ENCODE peak calls at places on chromosomes 12 and 14, in five cellular contexts. S, D, B, I and M are unnamed samples. For H3K36me3 and H3K9me3, the result is how much of the 10 kb centered on the place peaks cover.

GRCh38 chr12:47184813-47185212 is 105.1 kb upstream of the AMIGO2 start:
- DNase-seq in S (no peak), D (no peak), B (no peak), I (no peak), M (peak)

GRCh38 chr12:8860165-8860961 is 37.9 kb downstream of the A2ML1 start:
- DNase-seq in S (peak), D (no peak), B (peak), I (peak), M (peak)

GRCh38 chr14:70156602-70157001 is 32.1 kb downstream of the SLC8A3 start:
- DNase-seq in S (no peak), D (no peak), B (no peak), I (no peak), M (no peak)

GRCh38 chr14:24252289-24253124 is 10.1 kb upstream of the TINF2 start:
- DNase-seq in S (no peak), D (no peak), B (no peak), I (no peak), M (no peak)

GRCh38 chr12:51726931-51727330 is 121.6 kb downstream of the FIGNL2 start:
- DNase-seq in S (no peak), D (no peak), B (no peak), I (no peak), M (no peak)

GRCh38 chr14:104856157-104856868 is 8.8 kb upstream of the CEP170B start:
- DNase-seq in S (no peak), D (peak), B (no peak), I (no peak), M (no peak)

GRCh38 chr12:117030187-117030896 is 68.9 kb downstream of the TESC start:
- DNase-seq in S (no peak), D (no peak), B (no peak), I (no peak), M (peak)

GRCh38 chr12:116615141-116615861 is 56.1 kb downstream of the MAP1LC3B2 start:
- DNase-seq in S (no peak), D (no peak), B (no peak), I (no peak), M (no peak)

GRCh38 chr14:95133282-95133681 is 24.0 kb downstream of the DICER1 start:
- DNase-seq in S (no peak), D (no peak), B (no peak), I (no peak), M (no peak)

GRCh38 chr12:68378859-68379628 is 46.9 kb upstream of the MDM1 start:
- DNase-seq in S (peak), D (no peak), B (no peak), I (no peak), M (no peak)

GRCh38 chr14:22650046-22650739 is 6.0 kb upstream of the OR6J1 start:
- DNase-seq in S (no peak), D (no peak), B (no peak), I (no peak), M (no peak)

GRCh38 chr14:105857816-105858675 is 331.7 kb downstream of the TMEM121 start:
- DNase-seq in S (no peak), D (peak), B (no peak), I (no peak), M (no peak)

GRCh38 chr12:116324684-116325664 is 47.5 kb upstream of the MED13L start:
- DNase-seq in S (no peak), D (no peak), B (no peak), I (no peak), M (no peak)

GRCh38 chr14:102795060-102795925 is 18.0 kb downstream of the TRAF3 start:
- DNase-seq in S (peak), D (no peak), B (no peak), I (no peak), M (peak)

GRCh38 chr12:95204141-95204866 is 13.0 kb downstream of the FGD6 start:
- DNase-seq in S (peak), D (no peak), B (peak), I (no peak), M (peak)

GRCh38 chr12:69933115-69933552 is 108.1 kb downstream of the MYRFL start:
- DNase-seq in S (no peak), D (no peak), B (no peak), I (no peak), M (no peak)

GRCh38 chr12:95224202-95225170 is 6.9 kb downstream of the VEZT start:
- DNase-seq in S (peak), D (no peak), B (no peak), I (no peak), M (no peak)

GRCh38 chr12:14995583-14996425 is 23.0 kb downstream of the PDE6H start:
- DNase-seq in S (peak), D (no peak), B (peak), I (no peak), M (no peak)

GRCh38 chr12:54059668-54060067 is 6.0 kb downstream of the HOXC4 start:
- DNase-seq in S (no peak), D (no peak), B (no peak), I (no peak), M (no peak)

GRCh38 chr14:60968671-60969070 is 12.2 kb downstream of the TRMT5 start:
- DNase-seq in S (no peak), D (no peak), B (no peak), I (no peak), M (no peak)

GRCh38 chr12:25558566-25558965 is 5.5 kb upstream of the LMNTD1 start:
- DNase-seq in S (no peak), D (no peak), B (no peak), I (no peak), M (no peak)

GRCh38 chr12:13437541-13437940 is 241.0 kb downstream of the EMP1 start:
- DNase-seq in S (no peak), D (no peak), B (peak), I (no peak), M (no peak)

GRCh38 chr12:57011438-57012424 is 4.6 kb downstream of the TAC3 start:
- DNase-seq in S (no peak), D (no peak), B (no peak), I (no peak), M (no peak)

GRCh38 chr14:62143235-62143634 is 381.0 kb downstream of the SNAPC1 start:
- DNase-seq in S (peak), D (no peak), B (no peak), I (no peak), M (no peak)

GRCh38 chr12:63826002-63826585 is 18.4 kb upstream of the SRGAP1 start:
- DNase-seq in S (peak), D (peak), B (peak), I (no peak), M (no peak)

GRCh38 chr12:49369723-49370145 is 2.5 kb downstream of the SPATS2 start:
- DNase-seq in S (peak), D (peak), B (no peak), I (no peak), M (peak)

GRCh38 chr12:54983536-54984102 is 943 bp downstream of the TESPA1 start:
- DNase-seq in S (no peak), D (no peak), B (no peak), I (no peak), M (no peak)

GRCh38 chr14:89349196-89350008 is 67.6 kb downstream of the FOXN3 start:
- DNase-seq in S (peak), D (peak), B (no peak), I (no peak), M (peak)

GRCh38 chr12:32504626-32505025 is 105.3 kb downstream of the FGD4 start:
- DNase-seq in S (peak), D (no peak), B (no peak), I (no peak), M (no peak)

GRCh38 chr14:34301107-34301734 is 160.8 kb downstream of the SPTSSA start:
- DNase-seq in S (peak), D (peak), B (peak), I (no peak), M (peak)
- TF ChIP-seq CTCF in S (peak), D (peak), B (peak), I (peak), M (peak)

DNA sequence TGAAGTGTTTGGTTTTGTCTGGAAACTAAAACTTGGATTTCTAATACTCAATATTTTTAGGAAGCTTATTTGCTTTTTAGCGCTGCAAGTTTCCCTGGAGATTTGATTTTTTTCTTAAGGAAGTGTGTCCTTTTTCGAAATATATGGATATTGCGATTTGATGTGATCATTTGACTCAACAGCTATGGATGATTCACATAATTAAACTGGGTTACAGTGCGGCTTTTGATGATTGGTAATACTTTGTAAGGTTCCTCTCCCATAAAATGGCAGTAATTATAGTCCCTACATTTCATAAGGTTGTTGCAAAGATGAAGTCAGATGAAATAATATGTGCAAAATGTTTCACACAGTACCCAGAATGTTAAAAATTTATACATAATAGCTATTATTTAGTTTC is 13.1 kb downstream of the LDHB start:
- DNase-seq in S (peak), D (no peak), B (no peak), I (no peak), M (no peak)
- H3K36me3 ChIP-seq in S (under half), D (half or more), B (half or more), I (under half), M (under half)

GRCh38 chr14:55107766-55108554 is 21.1 kb upstream of the LGALS3 start:
- DNase-seq in S (peak), D (peak), B (peak), I (peak), M (peak)

GRCh38 chr14:55102141-55102547 is 26.9 kb upstream of the LGALS3 start:
- DNase-seq in S (peak), D (no peak), B (no peak), I (peak), M (peak)

GRCh38 chr14:55104051-55104954 is 24.7 kb upstream of the LGALS3 start:
- DNase-seq in S (no peak), D (no peak), B (no peak), I (no peak), M (no peak)

GRCh38 chr14:55103005-55103640 is 25.9 kb upstream of the LGALS3 start:
- DNase-seq in S (peak), D (no peak), B (peak), I (peak), M (peak)

GRCh38 chr14:55105991-55106390 is 23.1 kb upstream of the LGALS3 start:
- DNase-seq in S (no peak), D (no peak), B (no peak), I (no peak), M (no peak)
- H3K9me3 ChIP-seq in S (under half), D (under half), B (under half), I (under half), M (under half)

DNA sequence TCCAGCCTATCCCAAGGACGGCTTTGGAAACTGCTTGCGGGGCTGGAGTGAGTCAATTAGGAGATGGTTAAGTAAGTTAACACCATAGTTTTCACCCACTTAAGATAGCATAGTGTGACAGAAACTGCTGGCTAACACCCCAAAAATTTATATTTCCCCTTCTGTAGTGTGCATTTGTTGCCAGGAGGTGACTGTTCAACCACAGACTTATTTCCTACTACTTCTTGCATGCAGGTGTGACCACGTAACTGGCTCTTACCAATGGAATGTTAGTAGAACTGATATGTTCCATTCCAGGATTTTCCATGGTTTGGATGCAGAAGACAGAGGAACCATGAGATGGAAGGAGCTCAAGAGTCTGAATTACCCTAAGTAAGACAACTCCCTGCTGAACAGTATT is 52.9 kb upstream of the SLC35F4 start:
- DNase-seq in S (no peak), D (no peak), B (no peak), I (no peak), M (no peak)
- TF ChIP-seq CTCF in S (no peak), D (no peak), B (no peak), I (no peak), M (no peak)

GRCh38 chr12:111451649-111452129 is 46.0 kb downstream of the SH2B3 start:
- DNase-seq in S (peak), D (no peak), B (peak), I (no peak), M (no peak)
- H3K36me3 ChIP-seq in S (under half), D (half or more), B (under half), I (under half), M (under half)

GRCh38 chr14:29800961-29801360 is 126.7 kb downstream of the PRKD1 start:
- DNase-seq in S (no peak), D (no peak), B (no peak), I (no peak), M (no peak)

GRCh38 chr14:29798776-29799175 is 128.9 kb downstream of the PRKD1 start:
- DNase-seq in S (no peak), D (no peak), B (no peak), I (no peak), M (no peak)

GRCh38 chr14:29796853-29797252 is 130.8 kb downstream of the PRKD1 start:
- DNase-seq in S (no peak), D (no peak), B (no peak), I (no peak), M (no peak)

GRCh38 chr14:29799718-29800117 is 127.9 kb downstream of the PRKD1 start:
- DNase-seq in S (peak), D (no peak), B (no peak), I (no peak), M (no peak)

DNA sequence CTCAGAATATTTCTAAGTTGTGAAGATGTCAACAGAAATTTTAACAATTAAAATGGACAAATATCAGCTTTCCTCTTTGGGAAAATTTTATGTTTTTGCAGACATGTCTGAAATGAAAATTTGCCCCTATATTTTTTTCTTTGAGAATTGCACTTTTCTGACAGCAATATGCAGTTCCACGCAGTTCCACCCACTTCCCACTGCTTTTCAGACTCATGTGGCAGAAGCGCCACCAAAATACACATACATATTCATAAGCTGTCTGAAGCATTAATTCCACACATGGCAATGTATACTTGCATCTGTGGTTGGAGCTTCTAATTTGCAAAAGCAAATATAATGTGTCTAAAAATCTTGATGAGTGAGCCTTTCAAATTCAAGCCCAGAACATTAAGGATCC is 129.6 kb downstream of the PRKD1 start:
- DNase-seq in S (no peak), D (no peak), B (no peak), I (no peak), M (no peak)
- H3K9me3 ChIP-seq in S (under half), D (under half), B (under half), I (under half), M (under half)

GRCh38 chr14:33061667-33062325 is 123.1 kb downstream of the NPAS3 start:
- DNase-seq in S (no peak), D (no peak), B (no peak), I (no peak), M (no peak)
- TF ChIP-seq CTCF in S (no peak), D (no peak), B (no peak), I (no peak), M (no peak)

GRCh38 chr14:99430491-99430890 is 50.2 kb downstream of the SETD3 start:
- DNase-seq in S (no peak), D (peak), B (no peak), I (no peak), M (peak)

GRCh38 chr14:99436247-99437180 is 44.1 kb downstream of the SETD3 start:
- DNase-seq in S (no peak), D (no peak), B (no peak), I (no peak), M (no peak)

GRCh38 chr14:99427632-99428315 is 52.9 kb downstream of the SETD3 start:
- DNase-seq in S (no peak), D (peak), B (no peak), I (no peak), M (peak)

GRCh38 chr14:99435327-99435726 is 45.3 kb downstream of the SETD3 start:
- DNase-seq in S (no peak), D (no peak), B (no peak), I (no peak), M (no peak)

GRCh38 chr14:99432491-99432890 is 48.2 kb downstream of the SETD3 start:
- DNase-seq in S (no peak), D (no peak), B (no peak), I (no peak), M (no peak)
- H3K36me3 ChIP-seq in S (under half), D (under half), B (under half), I (under half), M (under half)

GRCh38 chr12:34599530-34600513 is 577.5 kb downstream of the ALG10 start:
- DNase-seq in S (no peak), D (no peak), B (no peak), I (peak), M (no peak)
- H3K9me3 ChIP-seq in S (under half), D (under half), B (under half), I (under half), M (under half)

GRCh38 chr14:73489481-73490175 is 1.1 kb upstream of the RIOX1 start:
- DNase-seq in S (no peak), D (no peak), B (no peak), I (no peak), M (no peak)
- TF ChIP-seq CTCF in S (no peak), D (no peak), B (no peak), I (no peak), M (no peak)